ENCODE peak calls at places on chromosome 18, in eight cellular contexts. O is RWPE1; Z is CD8-positive, alpha-beta T cell; N is ovary; S is AG10803; C is brain microvascular endothelial cell; B is hepatocyte; M is WERI-Rb-1. T is an unnamed sample.

GRCh38 chr18:58314284-58314683 is 270.3 kb downstream of the NEDD4L start:
- DNase-seq in O (peak; percentile 62), Z (no peak), N (peak; percentile 38), S (peak; percentile 97), C (peak; percentile 95), B (peak; percentile 80), M (no peak), T (no peak)

GRCh38 chr18:58345064-58345463 is 283.8 kb downstream of the ALPK2 start:
- DNase-seq in O (no peak), Z (no peak), N (no peak), S (no peak), C (no peak), B (no peak), M (no peak), T (no peak)

GRCh38 chr18:75005622-75006021 is 203.3 kb downstream of the PTGR3 start:
- DNase-seq in O (no peak), Z (no peak), N (peak; percentile 37), S (no peak), C (no peak), B (no peak), M (no peak), T (no peak)

GRCh38 chr18:10140928-10141327 is 227.1 kb downstream of the VAPA start:
- DNase-seq in O (peak; percentile 38), Z (no peak), N (no peak), S (peak; percentile 73), C (peak; percentile 22), B (peak; percentile 81), M (no peak), T (no peak)

GRCh38 chr18:79384834-79385233 is 10.9 kb upstream of the NFATC1 start:
- DNase-seq in O (no peak), Z (no peak), N (no peak), S (no peak), C (no peak), B (no peak), M (no peak), T (no peak)

GRCh38 chr18:25423267-25423666 is 71.3 kb upstream of the ZNF521 start:
- DNase-seq in O (no peak), Z (no peak), N (no peak), S (no peak), C (no peak), B (no peak), M (no peak), T (no peak)

GRCh38 chr18:11872479-11873136 is 21.4 kb downstream of the CHMP1B start:
- DNase-seq in O (peak; percentile 73), Z (no peak), N (no peak), S (peak; percentile 31), C (no peak), B (peak; percentile 56), M (no peak), T (no peak)

GRCh38 chr18:60358516-60358915 is 14.1 kb downstream of the MC4R start:
- DNase-seq in O (peak; percentile 6), Z (no peak), N (no peak), S (peak; percentile 46), C (peak; percentile 2), B (no peak), M (no peak), T (no peak)

GRCh38 chr18:2985628-2986027 is 27.3 kb downstream of the LPIN2 start:
- DNase-seq in O (peak; percentile 66), Z (no peak), N (no peak), S (peak; percentile 40), C (no peak), B (no peak), M (no peak), T (no peak)

GRCh38 chr18:34352385-34353163 is 127.9 kb upstream of the NOL4 start:
- DNase-seq in O (no peak), Z (no peak), N (no peak), S (no peak), C (no peak), B (peak; percentile 16), M (no peak), T (no peak)

GRCh38 chr18:72672364-72673151 is 128.4 kb upstream of the CBLN2 start:
- DNase-seq in O (peak; percentile 21), Z (no peak), N (no peak), S (peak; percentile 21), C (peak; percentile 28), B (peak; percentile 63), M (peak; percentile 42), T (peak; percentile 20)

DNA sequence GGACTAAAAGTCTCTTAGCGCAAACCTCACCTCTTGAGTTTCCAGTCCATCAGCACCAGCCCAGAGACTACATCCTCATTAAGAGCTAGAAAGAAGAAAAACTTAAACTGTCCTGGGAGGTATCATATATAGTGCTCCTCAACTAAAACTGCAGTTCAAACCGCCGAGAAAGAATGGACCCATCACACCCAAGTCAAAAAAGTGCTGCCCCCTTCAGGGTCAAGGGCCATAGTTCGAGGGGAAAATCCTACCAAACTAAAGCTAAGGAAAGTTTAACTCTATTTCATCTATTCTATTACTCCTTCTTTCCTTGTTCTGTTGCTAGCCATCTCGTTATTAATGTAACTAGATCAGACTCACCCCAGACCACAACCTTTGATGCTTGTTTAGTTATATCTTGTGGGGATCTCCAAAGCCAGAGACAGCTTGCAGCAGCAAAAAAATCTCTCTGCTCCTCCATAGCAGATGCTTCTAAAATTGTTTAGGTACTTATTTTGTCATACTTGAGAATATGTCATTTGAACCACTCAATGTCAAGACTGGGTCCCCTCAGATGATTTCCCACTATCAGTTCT is 134.5 kb upstream of the RMP24 start:
- DNase-seq in O (no peak), Z (no peak), N (no peak), S (no peak), C (no peak), B (no peak), M (no peak), T (no peak)
- TF ChIP-seq CTCF in O (no peak), Z (no peak), N (no peak), S (no peak), C (no peak), B (no peak), M (no peak), T (no peak)

GRCh38 chr18:76805221-76805620 is 17.1 kb upstream of the ZNF236 start:
- DNase-seq in O (no peak), Z (no peak), N (no peak), S (peak; percentile 17), C (peak; percentile 39), B (no peak), M (no peak), T (no peak)
- TF ChIP-seq CTCF in O (no peak), Z (no peak), N (no peak), S (peak; percentile 31), C (peak; percentile 45), B (no peak), M (peak; percentile 32), T (no peak)

DNA sequence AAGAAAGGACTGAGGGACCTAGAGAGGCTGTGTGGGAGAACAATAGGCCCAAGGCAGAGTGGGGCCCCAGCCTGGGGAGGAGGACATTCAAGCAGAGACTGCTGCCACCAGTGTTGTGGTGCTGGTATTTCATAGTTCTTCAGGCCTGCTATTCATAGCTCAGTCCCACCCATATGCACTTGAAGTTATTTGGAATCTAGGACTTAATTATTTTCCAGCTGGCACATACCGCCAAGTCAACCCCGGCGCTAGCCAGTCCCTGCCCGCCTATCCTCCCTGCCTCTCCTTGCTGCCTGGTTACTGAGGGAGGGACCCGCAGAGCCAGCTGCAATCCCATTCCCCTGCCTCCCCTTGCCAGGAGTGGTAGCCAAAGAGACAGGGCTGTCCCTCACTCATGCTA is 141.2 kb downstream of the CABLES1 start:
- DNase-seq in O (no peak), Z (no peak), N (no peak), S (peak; percentile 29), C (no peak), B (no peak), M (no peak), T (no peak)
- TF ChIP-seq CTCF in O (no peak), Z (no peak), N (no peak), S (no peak), C (no peak), B (no peak), M (no peak), T (no peak)

GRCh38 chr18:63951302-63951705 is 2.2 kb downstream of the HMSD start:
- DNase-seq in O (no peak), Z (no peak), N (no peak), S (peak; percentile 23), C (peak; percentile 45), B (no peak), M (no peak), T (no peak)
- TF ChIP-seq CTCF in O (no peak), Z (no peak), N (no peak), S (peak; percentile 49), C (peak; percentile 60), B (no peak), M (no peak), T (no peak)

T was measured in nephron progenitor cell.